ENCODE peak calls at places on chromosomes 12 and 14, in five cellular contexts. F is left ventricle myocardium inferior; N is effector memory CD4-positive, alpha-beta T cell; V is uterus; Z is PC-9. S is an unnamed sample.

GRCh38 chr14:72515779-72516770 is 377.8 kb downstream of the DPF3 start:
- DNase-seq in F (no peak), N (no peak), V (no peak), Z (no peak), S (peak)

GRCh38 chr14:22886500-22887259 is 3.7 kb downstream of the REM2 start:
- DNase-seq in F (peak), N (peak), V (peak), Z (peak), S (no peak)

GRCh38 chr12:41936333-41936732 is 208.3 kb downstream of the GXYLT1 start:
- DNase-seq in F (no peak), N (no peak), V (no peak), Z (no peak), S (no peak)

GRCh38 chr12:90216815-90217214 is 508.2 kb upstream of the ATP2B1 start:
- DNase-seq in F (no peak), N (no peak), V (no peak), Z (no peak), S (no peak)

GRCh38 chr12:78241472-78241871 is 410.8 kb downstream of the NAV3 start:
- DNase-seq in F (no peak), N (no peak), V (no peak), Z (no peak), S (no peak)

GRCh38 chr12:6700646-6701051 is at the start of gene PIANP:
- DNase-seq in F (peak), N (peak), V (peak), Z (no peak), S (peak)

GRCh38 chr12:10701226-10701681 is 21.9 kb downstream of the YBX3 start:
- DNase-seq in F (no peak), N (no peak), V (no peak), Z (no peak), S (no peak)

GRCh38 chr14:37466623-37467088 is 128.4 kb downstream of the FOXA1 start:
- DNase-seq in F (no peak), N (no peak), V (no peak), Z (no peak), S (no peak)

GRCh38 chr12:114448618-114448933 is 42.6 kb upstream of the TBX5 start:
- DNase-seq in F (no peak), N (no peak), V (no peak), Z (no peak), S (no peak)

GRCh38 chr14:104724981-104725771 is 1.1 kb downstream of the ADSS1 start:
- DNase-seq in F (peak), N (no peak), V (peak), Z (no peak), S (no peak)

GRCh38 chr14:38143170-38143569 is 64.5 kb upstream of the SSTR1 start:
- DNase-seq in F (no peak), N (no peak), V (no peak), Z (no peak), S (no peak)

GRCh38 chr12:111270128-111270651 is 98.7 kb downstream of the PHETA1 start:
- DNase-seq in F (no peak), N (no peak), V (no peak), Z (no peak), S (no peak)

GRCh38 chr12:6049587-6049986 is 74.9 kb downstream of the VWF start:
- DNase-seq in F (no peak), N (no peak), V (no peak), Z (no peak), S (no peak)

GRCh38 chr12:113889076-113889475 is 77.0 kb downstream of the RBM19 start:
- DNase-seq in F (no peak), N (no peak), V (no peak), Z (no peak), S (no peak)

GRCh38 chr12:122726056-122726558 is 4.5 kb downstream of the HCAR1 start:
- DNase-seq in F (no peak), N (peak), V (no peak), Z (peak), S (no peak)

GRCh38 chr14:64768401-64769095 is 64.3 kb downstream of the PLEKHG3 start:
- DNase-seq in F (no peak), N (no peak), V (no peak), Z (no peak), S (no peak)

GRCh38 chr12:107282628-107283027 is 189.3 kb upstream of the CRY1 start:
- DNase-seq in F (no peak), N (no peak), V (no peak), Z (no peak), S (peak)

GRCh38 chr12:110704750-110705149 is 15.8 kb upstream of the HVCN1 start:
- DNase-seq in F (no peak), N (no peak), V (no peak), Z (no peak), S (peak)

GRCh38 chr12:11026118-11026517 is 3.7 kb upstream of the TAS2R19 start:
- DNase-seq in F (no peak), N (no peak), V (no peak), Z (no peak), S (peak)

GRCh38 chr14:95527392-95528002 is 7.4 kb upstream of the GLRX5 start:
- DNase-seq in F (no peak), N (no peak), V (peak), Z (no peak), S (peak)

GRCh38 chr12:124507188-124508109 is 60.0 kb downstream of the NCOR2 start:
- DNase-seq in F (peak), N (no peak), V (peak), Z (no peak), S (no peak)

GRCh38 chr14:37663498-37663897 is 68.1 kb downstream of the TTC6 start:
- DNase-seq in F (no peak), N (no peak), V (no peak), Z (no peak), S (no peak)

GRCh38 chr14:102213984-102214658 is 74.4 kb downstream of the WDR20 start:
- DNase-seq in F (no peak), N (no peak), V (no peak), Z (no peak), S (no peak)

GRCh38 chr14:102215071-102215470 is 75.4 kb downstream of the WDR20 start:
- DNase-seq in F (no peak), N (no peak), V (peak), Z (no peak), S (no peak)

GRCh38 chr14:102212356-102212755 is 72.7 kb downstream of the WDR20 start:
- DNase-seq in F (no peak), N (no peak), V (no peak), Z (no peak), S (no peak)

GRCh38 chr14:102212845-102213244 is 73.1 kb downstream of the WDR20 start:
- DNase-seq in F (no peak), N (no peak), V (no peak), Z (no peak), S (no peak)

GRCh38 chr14:102213470-102213869 is 73.8 kb downstream of the WDR20 start:
- DNase-seq in F (no peak), N (no peak), V (no peak), Z (no peak), S (no peak)
- H3K27ac ChIP-seq in F (no peak), N (no peak), V (no peak), Z (peak), S (no peak)

DNA sequence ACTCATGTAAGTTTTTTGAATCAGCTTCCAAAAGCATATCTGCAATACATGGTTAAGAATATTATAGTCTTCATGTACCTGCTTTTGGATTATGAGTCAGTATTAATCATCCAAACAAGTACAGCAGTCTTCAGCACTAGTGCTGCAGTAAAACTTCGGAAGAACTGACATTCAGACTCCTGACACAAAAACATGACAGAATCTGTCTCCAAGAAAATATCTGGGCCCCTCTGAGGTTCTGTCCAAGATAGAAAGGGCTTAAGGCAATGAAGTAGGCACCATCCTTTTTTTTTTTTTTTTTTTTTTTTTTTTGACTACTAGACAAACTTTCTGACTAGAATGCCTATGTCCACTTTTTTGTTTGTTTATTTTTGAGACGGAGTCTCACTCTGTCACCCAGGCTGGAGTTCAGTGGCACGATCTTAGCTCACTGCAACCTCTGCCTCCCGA is 112.5 kb downstream of the MED13L start:
- DNase-seq in F (no peak), N (no peak), V (no peak), Z (peak), S (no peak)
- H3K27ac ChIP-seq in F (peak), N (no peak), V (no peak), Z (peak), S (peak)

GRCh38 chr14:50791201-50791600 is 39.8 kb downstream of the NIN start:
- DNase-seq in F (no peak), N (no peak), V (no peak), Z (no peak), S (no peak)
- H3K27ac ChIP-seq in F (peak), N (no peak), V (no peak), Z (no peak), S (no peak)

DNA sequence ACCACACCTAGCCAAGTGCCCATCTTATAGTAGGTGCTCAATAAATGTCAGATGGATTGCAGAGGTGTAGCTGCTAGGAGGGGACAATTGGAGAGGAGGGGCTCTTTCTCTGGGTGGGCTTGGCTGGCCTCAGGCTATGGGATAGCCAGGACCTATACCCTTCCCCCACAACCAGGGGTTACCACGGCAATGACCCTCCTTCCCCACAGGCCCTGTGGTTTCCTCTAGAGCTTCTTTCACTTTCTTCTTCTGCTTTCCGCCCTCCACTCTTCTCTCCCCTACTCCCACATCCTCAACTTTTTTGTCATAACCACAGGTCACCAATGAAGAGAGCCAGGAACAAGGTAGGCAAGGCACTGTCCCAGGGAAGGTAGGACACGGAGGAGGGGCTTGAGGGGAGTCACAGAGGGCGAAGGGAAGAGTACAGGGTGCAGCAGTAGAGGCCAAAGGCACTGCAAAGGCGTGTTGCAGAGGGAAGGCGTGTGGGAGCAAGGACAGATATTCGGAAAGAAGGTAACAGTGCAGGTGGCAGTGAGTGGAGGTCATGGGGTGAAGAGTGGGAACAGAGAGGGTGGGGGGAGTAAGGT is 1.9 kb upstream of the ITGB7 start:
- DNase-seq in F (no peak), N (no peak), V (no peak), Z (no peak), S (no peak)
- H3K27ac ChIP-seq in F (peak), N (peak), V (no peak), Z (no peak), S (no peak)